ENCODE peak calls at places on chromosomes 6 and 20, in eight cellular contexts. T is T1000, G is adrenal gland, W is globus pallidus, A is hypothalamus, D is OCI-M1, C is HuH-7, J is endothelial cell. F is an unnamed sample.

GRCh38 chr6:87922191-87922946 is 125.3 kb upstream of the SPACA1 start:
- DNase-seq in T (no peak), G (no peak), W (no peak), A (no peak), D (no peak), C (no peak), J (no peak), F (no peak)

GRCh38 chr6:149160943-149161342 is 156.6 kb upstream of the TAB2 start:
- DNase-seq in T (no peak), G (no peak), W (no peak), A (no peak), D (no peak), C (peak), J (no peak), F (no peak)

GRCh38 chr20:18984238-18985200 is 170.9 kb downstream of the SCP2D1 start:
- DNase-seq in T (no peak), G (no peak), W (no peak), A (no peak), D (peak), C (no peak), J (no peak), F (no peak)

GRCh38 chr6:133467982-133468380 is 226.8 kb downstream of the EYA4 start:
- DNase-seq in T (no peak), G (no peak), W (no peak), A (no peak), D (no peak), C (no peak), J (no peak), F (no peak)

GRCh38 chr6:28838289-28838633 is 85.5 kb downstream of the TRIM27 start:
- DNase-seq in T (peak), G (peak), W (peak), A (peak), D (peak), C (no peak), J (peak), F (peak)

GRCh38 chr6:105069821-105070445 is 109.9 kb downstream of the POPDC3 start:
- DNase-seq in T (no peak), G (no peak), W (no peak), A (no peak), D (no peak), C (no peak), J (no peak), F (no peak)

GRCh38 chr20:60931691-60932090 is 320.4 kb upstream of the CDH4 start:
- DNase-seq in T (no peak), G (no peak), W (no peak), A (no peak), D (no peak), C (no peak), J (no peak), F (no peak)

GRCh38 chr20:6767536-6768227 is at the start of gene BMP2:
- DNase-seq in T (peak), G (peak), W (peak), A (peak), D (peak), C (peak), J (peak), F (peak)

GRCh38 chr6:85449818-85450577 is at the start of gene NT5E:
- DNase-seq in T (peak), G (peak), W (peak), A (peak), D (no peak), C (peak), J (peak), F (peak)

GRCh38 chr6:28807682-28808280 is 116.0 kb downstream of the TRIM27 start:
- DNase-seq in T (no peak), G (no peak), W (no peak), A (no peak), D (peak), C (no peak), J (peak), F (peak)

GRCh38 chr6:166778046-166778445 is 151.0 kb upstream of the RPS6KA2 start:
- DNase-seq in T (no peak), G (no peak), W (no peak), A (no peak), D (no peak), C (no peak), J (no peak), F (no peak)

GRCh38 chr6:72621243-72622093 is at the start of gene KCNQ5:
- DNase-seq in T (no peak), G (no peak), W (peak), A (no peak), D (peak), C (no peak), J (peak), F (peak)

F was measured in WTC11.